ENCODE peak calls at places on chromosomes 11 and 22, in nine cellular contexts. D is IMR-90, G is A549, Z is adrenal gland, L is prostate gland, I is Peyer's patch, H is heart left ventricle, W is HCT116, J is stomach. X is an unnamed sample. For H3K4me1, the result is how much of the 10 kb centered on the place peaks cover.

GRCh38 chr22:47270463-47271135 is 508.1 kb downstream of the TBC1D22A start:
- DNase-seq in D (no peak), G (no peak), Z (no peak), L (no peak), I (no peak), H (no peak), W (no peak), J (no peak), X (no peak)

GRCh38 chr11:76554767-76555166 is 109.9 kb downstream of the EMSY start:
- DNase-seq in D (no peak), G (no peak), Z (no peak), L (no peak), I (no peak), H (no peak), W (no peak), J (no peak), X (no peak)

GRCh38 chr11:11993814-11994213 is 14.6 kb downstream of the DKK3 start:
- DNase-seq in D (peak), G (peak), Z (peak), L (peak), I (no peak), H (no peak), W (peak), J (no peak), X (no peak)

GRCh38 chr11:84812351-84813083 is 814.6 kb downstream of the DLG2 start:
- DNase-seq in D (no peak), G (no peak), Z (no peak), L (no peak), I (no peak), H (no peak), W (no peak), J (no peak), X (no peak)

GRCh38 chr11:99893803-99894202 is 793.3 kb upstream of the ARHGAP42 start:
- DNase-seq in D (no peak), G (no peak), Z (no peak), L (no peak), I (no peak), H (no peak), W (no peak), J (no peak), X (no peak)

GRCh38 chr11:114353448-114353847 is 46.9 kb downstream of the C11orf71 start:
- DNase-seq in D (peak), G (no peak), Z (no peak), L (no peak), I (no peak), H (no peak), W (no peak), J (no peak), X (no peak)

GRCh38 chr11:58629857-58630256 is 7.4 kb downstream of the CNTF start:
- DNase-seq in D (peak), G (peak), Z (peak), L (no peak), I (no peak), H (no peak), W (peak), J (no peak), X (no peak)

GRCh38 chr11:119337581-119338317 is 2.9 kb downstream of the C1QTNF5 start:
- DNase-seq in D (peak), G (no peak), Z (no peak), L (no peak), I (no peak), H (no peak), W (no peak), J (no peak), X (no peak)

GRCh38 chr11:120199613-120200012 is 11.2 kb upstream of the OAF start:
- DNase-seq in D (no peak), G (no peak), Z (no peak), L (no peak), I (no peak), H (peak), W (no peak), J (no peak), X (no peak)

GRCh38 chr11:16410479-16410878 is 54.1 kb upstream of the SOX6 start:
- DNase-seq in D (no peak), G (no peak), Z (no peak), L (no peak), I (no peak), H (no peak), W (no peak), J (no peak), X (peak)

GRCh38 chr22:35440129-35440528 is 40.2 kb downstream of the MCM5 start:
- DNase-seq in D (no peak), G (no peak), Z (no peak), L (no peak), I (no peak), H (no peak), W (no peak), J (no peak), X (no peak)

GRCh38 chr11:36292311-36292722 is 3.1 kb upstream of the COMMD9 start:
- DNase-seq in D (peak), G (peak), Z (no peak), L (no peak), I (no peak), H (no peak), W (peak), J (no peak), X (no peak)

GRCh38 chr11:130088217-130088616 is 18.5 kb downstream of the APLP2 start:
- DNase-seq in D (no peak), G (no peak), Z (no peak), L (no peak), I (no peak), H (no peak), W (no peak), J (no peak), X (no peak)

GRCh38 chr11:111541209-111542061 is 915 bp downstream of the LAYN start:
- DNase-seq in D (peak), G (no peak), Z (peak), L (peak), I (peak), H (peak), W (no peak), J (no peak), X (peak)

GRCh38 chr11:7571640-7572000 is 57.8 kb downstream of the PPFIBP2 start:
- DNase-seq in D (peak), G (peak), Z (peak), L (peak), I (no peak), H (no peak), W (peak), J (peak), X (peak)

GRCh38 chr11:82754410-82754809 is 20.7 kb upstream of the FAM181B start:
- DNase-seq in D (no peak), G (no peak), Z (no peak), L (no peak), I (no peak), H (no peak), W (no peak), J (no peak), X (peak)

GRCh38 chr11:73747762-73748161 is 13.1 kb downstream of the RAB6A start:
- DNase-seq in D (no peak), G (no peak), Z (no peak), L (no peak), I (no peak), H (no peak), W (no peak), J (no peak), X (no peak)

GRCh38 chr11:130520231-130520630 is 71.8 kb downstream of the ADAMTS15 start:
- DNase-seq in D (no peak), G (no peak), Z (no peak), L (no peak), I (no peak), H (peak), W (no peak), J (no peak), X (no peak)

GRCh38 chr11:7577883-7578242 is 64.1 kb downstream of the PPFIBP2 start:
- DNase-seq in D (peak), G (no peak), Z (no peak), L (peak), I (no peak), H (no peak), W (no peak), J (no peak), X (peak)

GRCh38 chr22:22728382-22728781 is 84.0 kb downstream of the GGTLC2 start:
- DNase-seq in D (no peak), G (no peak), Z (no peak), L (no peak), I (no peak), H (no peak), W (no peak), J (no peak), X (no peak)

GRCh38 chr11:110249066-110249465 is 47.3 kb downstream of the RDX start:
- DNase-seq in D (no peak), G (no peak), Z (no peak), L (no peak), I (no peak), H (no peak), W (no peak), J (no peak), X (no peak)

GRCh38 chr22:29143848-29144785 is 61.6 kb upstream of the EMID1 start:
- DNase-seq in D (no peak), G (no peak), Z (peak), L (no peak), I (no peak), H (no peak), W (no peak), J (peak), X (no peak)

DNA sequence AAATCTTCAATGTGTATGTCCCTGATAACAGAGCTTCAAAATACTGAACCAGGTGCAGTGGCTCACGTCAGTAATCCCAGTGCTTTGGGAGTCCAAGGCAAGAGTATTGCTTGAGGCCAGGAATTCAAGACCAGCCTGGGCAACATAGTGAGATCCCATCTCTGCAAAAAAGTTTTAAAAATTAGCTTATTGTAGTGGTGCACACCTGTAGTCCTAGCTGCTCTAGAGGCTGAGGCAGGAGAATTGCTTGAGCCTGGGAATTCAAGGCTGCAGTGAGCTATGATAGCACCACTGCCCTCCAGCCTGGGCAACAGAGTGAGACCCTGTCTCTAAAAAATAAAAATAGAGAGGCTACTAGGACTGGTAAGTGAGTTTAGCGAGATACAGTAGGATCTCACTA is 84.0 kb downstream of the PACS1 start:
- DNase-seq in D (no peak), G (no peak), Z (no peak), L (no peak), I (no peak), H (no peak), W (no peak), J (no peak), X (no peak)
- H3K4me1 ChIP-seq in D (under half), G (under half), Z (under half), L (under half), I (under half), H (under half), W (under half), J (under half), X (under half)

DNA sequence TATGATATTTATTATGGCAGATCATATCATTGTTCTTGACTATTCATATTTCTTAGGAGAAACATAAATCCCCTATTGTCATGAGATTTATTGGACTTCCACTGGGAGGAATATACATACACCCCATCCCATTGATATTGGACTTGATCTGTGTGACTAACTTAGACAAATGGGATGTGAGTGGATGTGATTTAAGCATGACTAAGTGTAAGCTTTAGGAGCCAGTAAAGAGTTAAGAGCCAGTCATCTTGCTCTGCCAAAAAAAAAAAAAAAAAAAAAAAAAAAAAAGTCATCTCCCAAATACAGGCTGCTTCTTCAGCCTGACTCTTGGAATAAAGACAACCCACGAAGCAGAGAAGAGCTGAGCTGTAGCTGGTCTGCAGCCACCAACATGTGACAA is 594.9 kb upstream of the LRRC4C start:
- DNase-seq in D (no peak), G (no peak), Z (no peak), L (no peak), I (no peak), H (no peak), W (no peak), J (no peak), X (no peak)
- TF ChIP-seq CTCF in D (no peak), G (no peak), Z (no peak), L (no peak), I (no peak), H (no peak), W (no peak), J (no peak), X (no peak)

DNA sequence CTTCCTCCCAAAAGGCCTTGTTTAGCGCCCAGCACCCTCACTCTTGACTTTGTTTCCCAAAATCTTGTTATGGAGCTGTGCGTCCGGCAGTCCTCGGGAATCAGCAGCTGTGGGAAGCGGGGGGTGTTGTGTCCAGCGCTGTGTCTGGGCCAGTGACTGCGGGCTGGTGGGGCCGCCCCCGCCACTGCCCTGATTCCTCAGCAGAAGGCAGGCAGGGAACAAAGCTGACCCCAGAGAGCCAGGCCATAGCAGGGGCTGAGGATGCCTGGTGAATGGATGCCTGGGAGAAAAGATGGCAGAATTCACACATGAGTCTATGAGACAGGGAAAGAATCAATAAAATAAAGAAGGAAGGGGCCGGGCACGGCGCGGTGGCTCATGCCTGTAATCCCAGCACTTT is 2.5 kb downstream of the APOBEC3C start:
- DNase-seq in D (no peak), G (no peak), Z (no peak), L (no peak), I (no peak), H (no peak), W (no peak), J (no peak), X (no peak)
- TF ChIP-seq POLR2A in D (no peak), G (no peak), Z (no peak), L (no peak), I (no peak), H (no peak), W (no peak), J (no peak), X (no peak)

GRCh38 chr22:19215360-19215759 is 36.8 kb upstream of the SLC25A1 start:
- DNase-seq in D (no peak), G (no peak), Z (no peak), L (no peak), I (no peak), H (no peak), W (no peak), J (no peak), X (no peak)
- H3K4me1 ChIP-seq in D (under half), G (under half), Z (under half), L (under half), I (under half), H (under half), W (under half), J (under half), X (under half)

GRCh38 chr11:70158757-70159389 is 44.2 kb upstream of the FADD start:
- DNase-seq in D (no peak), G (no peak), Z (no peak), L (no peak), I (no peak), H (no peak), W (no peak), J (no peak), X (no peak)

GRCh38 chr11:70156291-70157037 is 46.6 kb upstream of the FADD start:
- DNase-seq in D (no peak), G (no peak), Z (no peak), L (peak), I (no peak), H (no peak), W (no peak), J (no peak), X (no peak)

GRCh38 chr11:70155386-70155785 is 47.7 kb upstream of the FADD start:
- DNase-seq in D (no peak), G (no peak), Z (no peak), L (peak), I (no peak), H (no peak), W (no peak), J (no peak), X (no peak)

GRCh38 chr11:70159612-70160570 is 43.2 kb upstream of the FADD start:
- DNase-seq in D (peak), G (peak), Z (no peak), L (peak), I (no peak), H (no peak), W (peak), J (peak), X (no peak)

DNA sequence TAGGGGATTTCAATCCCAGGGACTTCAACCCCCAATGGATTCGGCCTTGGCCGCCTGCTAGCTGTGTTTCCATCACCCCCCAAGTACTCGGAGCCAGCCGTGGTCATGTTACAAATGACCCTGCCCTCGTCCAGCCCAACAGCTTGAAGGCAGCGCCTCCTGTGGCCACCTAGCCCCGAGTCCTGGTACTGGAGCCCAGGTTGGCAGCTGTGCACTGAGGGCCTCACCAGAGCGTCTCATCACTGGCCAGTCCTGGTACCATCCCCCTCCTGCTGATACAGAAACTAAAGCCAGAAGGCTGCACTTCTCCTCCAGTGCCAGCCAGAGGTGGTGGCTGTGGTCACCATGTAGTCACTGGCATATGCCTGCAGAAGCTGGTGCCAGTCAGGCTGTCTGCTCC is 44.9 kb upstream of the FADD start:
- DNase-seq in D (peak), G (peak), Z (no peak), L (no peak), I (no peak), H (no peak), W (peak), J (no peak), X (peak)
- TF ChIP-seq CTCF in D (peak), G (no peak), Z (no peak), L (no peak), I (no peak), H (peak), W (peak), J (no peak), X (peak)

DNA sequence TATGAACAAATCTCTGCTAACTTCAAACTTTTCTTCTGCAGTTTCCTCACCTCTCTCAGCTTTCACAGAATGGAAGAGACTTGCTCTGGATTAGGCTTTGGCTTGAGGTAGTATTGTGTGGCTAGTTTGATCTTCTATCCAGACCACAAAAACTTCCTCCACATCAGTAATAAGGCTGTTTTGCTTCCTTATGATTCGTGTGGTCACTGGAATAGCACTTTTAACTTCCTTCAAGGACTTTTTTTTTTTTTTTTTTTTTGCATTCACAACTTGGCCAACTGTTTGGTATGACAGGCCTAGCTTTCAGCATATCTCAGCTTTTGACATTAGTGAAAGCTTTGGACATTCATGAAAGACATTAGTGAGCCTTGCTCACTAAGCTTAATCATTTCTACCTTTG is 47.5 kb upstream of the LRRC55 start:
- DNase-seq in D (no peak), G (no peak), Z (no peak), L (no peak), I (no peak), H (no peak), W (no peak), J (no peak), X (no peak)
- TF ChIP-seq POLR2A in D (no peak), G (no peak), Z (no peak), L (no peak), I (no peak), H (no peak), W (no peak), J (no peak), X (no peak)

GRCh38 chr22:30197389-30197788 is 49.2 kb downstream of the LIF start:
- DNase-seq in D (peak), G (no peak), Z (no peak), L (no peak), I (no peak), H (no peak), W (no peak), J (no peak), X (no peak)
- H3K4me1 ChIP-seq in D (under half), G (half or more), Z (under half), L (under half), I (under half), H (under half), W (half or more), J (under half), X (under half)

GRCh38 chr11:17635551-17635938 is 83.8 kb upstream of the MYOD1 start:
- DNase-seq in D (no peak), G (no peak), Z (no peak), L (no peak), I (no peak), H (peak), W (no peak), J (no peak), X (no peak)
- TF ChIP-seq CTCF in D (no peak), G (no peak), Z (no peak), L (no peak), I (no peak), H (no peak), W (no peak), J (no peak), X (no peak)

DNA sequence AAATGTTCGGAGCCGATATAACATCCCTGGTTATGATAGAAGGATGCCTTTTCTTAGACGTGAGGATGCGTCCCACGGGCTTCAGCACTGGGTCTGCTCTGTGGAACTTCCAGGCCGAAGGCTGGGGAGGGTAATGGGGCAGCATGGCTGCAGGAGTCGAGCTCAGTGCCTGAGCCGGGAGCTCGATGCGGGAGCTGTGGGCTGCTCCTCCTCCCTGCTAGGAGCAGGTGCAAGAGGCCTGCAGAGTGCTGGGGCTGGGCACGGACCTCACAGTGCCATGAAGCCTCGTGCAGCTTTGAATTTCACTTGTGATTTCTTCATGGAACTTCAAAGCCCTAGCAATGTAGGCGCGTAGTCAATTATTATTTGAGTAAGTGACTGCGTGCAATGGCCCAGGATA is 6.0 kb downstream of the TUBA8 start:
- DNase-seq in D (no peak), G (no peak), Z (no peak), L (no peak), I (no peak), H (no peak), W (no peak), J (no peak), X (no peak)
- TF ChIP-seq POLR2A in D (no peak), G (no peak), Z (no peak), L (no peak), I (no peak), H (no peak), W (no peak), J (no peak), X (no peak)

GRCh38 chr11:128477811-128478210 is 109.5 kb downstream of the ETS1 start:
- DNase-seq in D (no peak), G (no peak), Z (no peak), L (no peak), I (no peak), H (no peak), W (no peak), J (no peak), X (no peak)

GRCh38 chr11:128474036-128474874 is 113.1 kb downstream of the ETS1 start:
- DNase-seq in D (no peak), G (no peak), Z (no peak), L (no peak), I (no peak), H (no peak), W (no peak), J (no peak), X (no peak)

GRCh38 chr11:128476729-128477128 is 110.6 kb downstream of the ETS1 start:
- DNase-seq in D (no peak), G (no peak), Z (no peak), L (no peak), I (peak), H (no peak), W (no peak), J (no peak), X (no peak)

GRCh38 chr11:128478305-128478704 is 109.1 kb downstream of the ETS1 start:
- DNase-seq in D (no peak), G (no peak), Z (no peak), L (no peak), I (no peak), H (no peak), W (no peak), J (no peak), X (no peak)

GRCh38 chr11:128476031-128476430 is 111.3 kb downstream of the ETS1 start:
- DNase-seq in D (no peak), G (no peak), Z (no peak), L (no peak), I (no peak), H (no peak), W (no peak), J (no peak), X (no peak)
- H3K4me1 ChIP-seq in D (under half), G (under half), Z (half or more), L (under half), I (under half), H (half or more), W (under half), J (half or more), X (half or more)